ENCODE peak calls at places on chromosome 12, in seven cellular contexts. N is OCI-M1, C is IMR-90, K is adrenal gland, F is HuH-7.5, I is AML-193, O is colonic mucosa. R is an unnamed sample.

GRCh38 chr12:111937429-111937828 is 75.5 kb downstream of the TMEM116 start:
- DNase-seq in C (peak; percentile 67), O (no peak), F (no peak), K (no peak), N (no peak), I (no peak), R (no peak)

GRCh38 chr12:69330475-69331473 is 17.4 kb upstream of the LYZ start:
- DNase-seq in I (peak; percentile 27), F (no peak), N (peak; percentile 68), K (peak; percentile 66), C (peak; percentile 1), O (peak; percentile 81), R (peak; percentile 66)

GRCh38 chr12:17928708-17929366 is 161.2 kb downstream of the RERGL start:
- DNase-seq in F (no peak), O (no peak), I (no peak), C (peak; percentile 13), N (peak; percentile 64), K (no peak), R (no peak)

GRCh38 chr12:119775246-119775895 is 101.7 kb downstream of the CIT start:
- DNase-seq in I (no peak), F (no peak), O (no peak), C (no peak), K (no peak), N (no peak), R (no peak)

GRCh38 chr12:127411981-127412380 is 855.0 kb upstream of the TMEM132C start:
- DNase-seq in N (no peak), K (no peak), I (no peak), F (no peak), C (no peak), O (no peak), R (no peak)

GRCh38 chr12:94180558-94181296 is 32.4 kb downstream of the PLXNC1 start:
- DNase-seq in N (peak; percentile 74), C (no peak), O (no peak), K (no peak), I (peak; percentile 87), F (no peak), R (no peak)

GRCh38 chr12:10721654-10722501 is 1.2 kb downstream of the YBX3 start:
- DNase-seq in O (peak; percentile 92), K (peak; percentile 95), N (peak; percentile 89), F (peak; percentile 69), C (peak; percentile 99), I (peak; percentile 47), R (peak; percentile 91)

GRCh38 chr12:85280984-85281946 is 1.2 kb downstream of the ALX1 start:
- DNase-seq in N (peak; percentile 73), C (no peak), K (no peak), O (no peak), F (no peak), I (no peak), R (no peak)

GRCh38 chr12:96198970-96199369 is 4.8 kb downstream of the ELK3 start:
- DNase-seq in K (no peak), C (peak; percentile 96), F (no peak), N (peak; percentile 31), O (no peak), I (peak; percentile 43), R (no peak)

GRCh38 chr12:18045446-18046001 is 44.5 kb downstream of the RERGL start:
- DNase-seq in I (no peak), F (peak; percentile 13), C (no peak), O (no peak), K (no peak), N (no peak), R (no peak)

GRCh38 chr12:5745251-5745888 is 199.7 kb downstream of the ANO2 start:
- DNase-seq in K (peak; percentile 74), C (peak; percentile 58), O (peak; percentile 77), N (peak; percentile 74), F (peak; percentile 73), I (peak; percentile 53), R (peak; percentile 63)

GRCh38 chr12:49891476-49891875 is 12.2 kb downstream of the FAIM2 start:
- DNase-seq in C (no peak), F (no peak), N (no peak), I (no peak), K (no peak), O (peak; percentile 46), R (no peak)

GRCh38 chr12:44589697-44590096 is 286.4 kb downstream of the NELL2 start:
- DNase-seq in N (no peak), O (no peak), F (no peak), K (no peak), I (no peak), C (no peak), R (no peak)

GRCh38 chr12:120361506-120362208 is 7.3 kb downstream of the MSI1 start:
- DNase-seq in K (peak; percentile 94), O (no peak), C (peak; percentile 34), F (no peak), I (no peak), N (no peak), R (no peak)

GRCh38 chr12:89454080-89454848 is 70.3 kb downstream of the GALNT4 start:
- DNase-seq in I (no peak), N (no peak), C (no peak), K (no peak), O (no peak), F (no peak), R (no peak)

GRCh38 chr12:4984971-4985370 is 58.7 kb upstream of the KCNA5 start:
- DNase-seq in N (no peak), C (no peak), K (no peak), I (no peak), O (no peak), F (no peak), R (no peak)

GRCh38 chr12:57726884-57727757 is 11.4 kb downstream of the AGAP2 start:
- DNase-seq in N (no peak), O (peak; percentile 34), F (no peak), C (no peak), K (peak; percentile 77), I (no peak), R (peak; percentile 66)

GRCh38 chr12:25970916-25971674 is 12.6 kb downstream of the RASSF8 start:
- DNase-seq in N (no peak), O (no peak), C (no peak), F (no peak), I (no peak), K (no peak), R (no peak)

GRCh38 chr12:54300732-54301427 is at the start of gene NFE2:
- DNase-seq in N (peak; percentile 96), O (peak; percentile 39), I (peak; percentile 90), C (peak; percentile 77), K (peak; percentile 71), F (peak; percentile 61), R (peak; percentile 86)

GRCh38 chr12:60845696-60846095 is 1249.9 kb downstream of the SLC16A7 start:
- DNase-seq in I (no peak), F (no peak), K (no peak), O (no peak), C (no peak), N (no peak), R (no peak)

GRCh38 chr12:100069795-100070194 is 72.9 kb downstream of the BLTP3B start:
- DNase-seq in I (no peak), N (no peak), F (no peak), O (no peak), K (no peak), C (no peak), R (no peak)

GRCh38 chr12:109098142-109098652 is 800 bp downstream of the UNG start:
- DNase-seq in N (no peak), C (peak; percentile 60), K (peak; percentile 88), I (no peak), O (no peak), F (no peak), R (peak; percentile 82)

GRCh38 chr12:113831016-113831415 is 135.1 kb downstream of the RBM19 start:
- DNase-seq in O (no peak), K (no peak), F (no peak), C (peak; percentile 50), I (no peak), N (no peak), R (no peak)

GRCh38 chr12:103175625-103176024 is 218.2 kb downstream of the ASCL1 start:
- DNase-seq in I (no peak), N (no peak), F (no peak), O (no peak), K (no peak), C (no peak), R (no peak)

GRCh38 chr12:118103231-118103600 is 595 bp downstream of the VSIG10 start:
- DNase-seq in N (peak; percentile 26), F (no peak), K (no peak), I (no peak), O (peak; percentile 50), C (peak; percentile 7), R (no peak)

GRCh38 chr12:46459881-46460545 is 87.4 kb upstream of the SLC38A2 start:
- DNase-seq in F (no peak), K (no peak), O (peak; percentile 21), C (no peak), N (no peak), I (peak; percentile 87), R (no peak)

GRCh38 chr12:98256830-98257229 is 258.6 kb upstream of the TMPO start:
- DNase-seq in K (no peak), F (no peak), C (no peak), N (no peak), I (no peak), O (no peak), R (no peak)

GRCh38 chr12:41514907-41515306 is 326.8 kb downstream of the PDZRN4 start:
- DNase-seq in I (no peak), K (no peak), N (peak; percentile 64), F (no peak), O (no peak), C (no peak), R (no peak)

GRCh38 chr12:128970110-128970509 is 116.8 kb downstream of the GLT1D1 start:
- DNase-seq in C (no peak), N (no peak), K (no peak), F (no peak), O (no peak), I (no peak), R (no peak)

GRCh38 chr12:52208424-52209165 is 16.8 kb upstream of the KRT80 start:
- DNase-seq in C (no peak), F (no peak), O (no peak), N (no peak), K (no peak), I (no peak), R (peak; percentile 44)

GRCh38 chr12:25771062-25771461 is 187.4 kb upstream of the RASSF8 start:
- DNase-seq in I (peak; percentile 0), N (peak; percentile 60), K (no peak), C (peak; percentile 55), O (no peak), F (no peak), R (no peak)

GRCh38 chr12:116529048-116529447 is 30.1 kb upstream of the MAP1LC3B2 start:
- DNase-seq in O (no peak), C (peak; percentile 59), F (peak; percentile 60), I (no peak), K (no peak), N (no peak), R (no peak)

R was measured in lower lobe of right lung.